ENCODE peak calls at places on chromosomes 2 and 18, in seven cellular contexts. L is fibroblast of mammary gland, Y is adrenal gland, N is neural crest cell, F is lower lobe of right lung, S is fibroblast of lung, A is psoas muscle. G is an unnamed sample.

GRCh38 chr2:119253114-119253702 is 29.6 kb downstream of the STEAP3 start:
- DNase-seq in S (peak), A (no peak), L (peak), F (no peak), Y (no peak), N (no peak), G (no peak)

GRCh38 chr2:174594451-174594850 is 3.2 kb downstream of the WIPF1 start:
- DNase-seq in L (no peak), A (no peak), S (no peak), F (no peak), Y (no peak), N (no peak), G (no peak)

GRCh38 chr2:239184968-239185903 is 215.6 kb downstream of the HDAC4 start:
- DNase-seq in Y (peak), A (no peak), S (no peak), F (no peak), N (no peak), L (no peak), G (no peak)

GRCh38 chr2:222941510-222942032 is 80.7 kb downstream of the ACSL3 start:
- DNase-seq in F (no peak), N (no peak), Y (no peak), L (no peak), S (no peak), A (no peak), G (no peak)

GRCh38 chr2:237711458-237712150 is 84.2 kb downstream of the LRRFIP1 start:
- DNase-seq in Y (peak), N (no peak), F (no peak), A (no peak), S (no peak), L (no peak), G (no peak)

GRCh38 chr2:43003702-43004101 is 211.3 kb upstream of the HAAO start:
- DNase-seq in N (no peak), F (no peak), Y (no peak), A (no peak), L (no peak), S (no peak), G (no peak)

GRCh38 chr2:230569298-230569697 is 143.3 kb upstream of the CAB39 start:
- DNase-seq in F (no peak), A (no peak), S (no peak), Y (no peak), N (no peak), L (no peak), G (no peak)

GRCh38 chr18:11279461-11279860 is 130.1 kb upstream of the PIEZO2 start:
- DNase-seq in N (no peak), L (no peak), Y (no peak), F (no peak), S (peak), A (no peak), G (no peak)

DNA sequence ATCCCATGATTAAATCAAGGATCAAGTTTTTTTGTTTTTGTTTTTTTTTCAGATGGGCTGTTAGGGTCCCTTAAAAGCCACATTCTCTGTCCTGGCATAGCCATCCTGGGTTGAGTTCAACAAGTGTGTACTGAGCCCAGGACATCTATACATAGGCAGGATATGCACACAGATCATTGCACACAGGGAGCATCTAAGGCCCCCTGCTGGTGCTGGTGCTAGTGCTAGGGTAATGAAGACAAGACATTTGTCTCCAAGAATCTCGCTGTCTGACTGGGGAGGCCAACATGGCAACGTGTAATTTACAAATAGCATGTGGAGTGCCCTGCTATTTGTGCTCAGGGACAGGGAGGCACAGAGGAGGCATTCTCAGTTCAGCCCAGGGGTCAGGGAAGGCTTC is 124.5 kb downstream of the VAPA start:
- DNase-seq in Y (no peak), F (no peak), N (no peak), A (no peak), L (no peak), S (no peak), G (no peak)
- TF ChIP-seq CTCF in Y (no peak), F (no peak), N (peak), A (no peak), L (no peak), S (no peak), G (no peak)

DNA sequence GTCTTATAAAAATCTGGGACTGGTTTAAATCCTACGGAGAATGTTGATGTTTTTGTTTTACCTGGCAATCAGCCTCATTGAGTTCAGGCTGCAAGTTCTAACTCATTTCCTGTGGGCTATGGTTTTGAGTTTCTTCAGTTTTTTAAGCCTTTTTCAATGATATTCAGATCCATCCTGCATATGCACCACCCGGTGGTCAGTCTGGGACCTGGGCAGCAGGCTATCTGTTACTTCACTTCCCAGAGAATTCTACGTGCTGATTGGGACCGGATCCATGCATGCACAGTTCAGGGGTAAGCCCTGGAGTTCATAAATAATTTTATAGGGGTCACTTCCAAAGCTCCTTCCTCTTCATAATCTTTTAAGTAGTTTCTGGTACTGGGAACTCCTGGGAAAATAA is 339.2 kb upstream of the HNRNPA3 start:
- DNase-seq in A (no peak), N (no peak), F (no peak), Y (no peak), L (peak), S (peak), G (no peak)
- TF ChIP-seq CTCF in A (no peak), N (peak), F (no peak), Y (no peak), L (peak), S (peak), G (peak)

GRCh38 chr18:54950221-54950620 is 9.0 kb downstream of the CCDC68 start:
- DNase-seq in A (no peak), N (no peak), F (no peak), S (no peak), Y (no peak), L (no peak), G (no peak)
- TF ChIP-seq CTCF in A (no peak), N (no peak), F (no peak), S (no peak), Y (no peak), L (no peak), G (peak)

GRCh38 chr2:8678731-8679566 is 2.9 kb upstream of the ID2 start:
- DNase-seq in Y (peak), F (peak), L (peak), A (peak), S (peak), N (peak), G (peak)
- TF ChIP-seq CTCF in Y (no peak), F (no peak), L (no peak), A (no peak), S (no peak), N (peak), G (peak)

DNA sequence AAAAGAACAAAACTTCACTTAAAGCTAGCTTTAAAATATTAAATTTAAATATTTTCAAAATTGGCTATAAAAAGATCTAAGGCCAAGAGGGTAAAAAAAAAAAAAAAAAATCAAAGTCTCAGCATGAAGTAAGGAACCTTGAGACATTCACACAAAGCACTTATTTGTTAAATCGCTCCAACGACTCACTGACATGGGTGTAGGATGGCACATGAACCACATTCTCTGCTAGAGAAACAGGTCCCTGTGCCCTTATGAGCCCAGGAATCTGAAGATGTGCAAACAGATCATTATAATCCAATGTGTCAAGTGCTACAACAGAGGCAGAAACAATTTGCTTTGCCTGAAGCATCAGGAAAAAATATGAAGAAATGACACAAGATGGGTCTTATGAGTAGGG is 13.8 kb downstream of the LAPTM4A start:
- DNase-seq in F (no peak), A (no peak), L (no peak), N (no peak), S (no peak), Y (no peak), G (no peak)
- TF ChIP-seq CTCF in F (no peak), A (no peak), L (no peak), N (no peak), S (no peak), Y (no peak), G (no peak)

GRCh38 chr2:201751566-201751965 is 29.2 kb downstream of the ALS2 start:
- DNase-seq in N (no peak), S (no peak), Y (no peak), L (no peak), A (no peak), F (no peak), G (no peak)
- TF ChIP-seq CTCF in N (no peak), S (no peak), Y (no peak), L (no peak), A (no peak), F (no peak), G (no peak)